ENCODE peak calls at places on chromosome 3, in four cellular contexts. One of them, this sample, is unnamed.

GRCh38 chr3:53571264-53571663 is 76.9 kb downstream of the CACNA1D start:
- DNase-seq in HL-60: no peak
- DNase-seq in GM20000: no peak
- DNase-seq in fibroblast of lung: no peak
- DNase-seq in this sample: no peak

GRCh38 chr3:48847586-48848423 is at the start of gene PRKAR2A:
- DNase-seq in HL-60: peak; percentile 82
- DNase-seq in fibroblast of lung: peak; percentile 82
- DNase-seq in GM20000: peak; percentile 96
- DNase-seq in this sample: peak; percentile 97

GRCh38 chr3:89216021-89216739 is 108.8 kb downstream of the EPHA3 start:
- DNase-seq in HL-60: no peak
- DNase-seq in fibroblast of lung: peak; percentile 36
- DNase-seq in GM20000: no peak
- DNase-seq in this sample: no peak

GRCh38 chr3:177055557-177056290 is 141.6 kb downstream of the TBL1XR1 start:
- DNase-seq in HL-60: no peak
- DNase-seq in GM20000: no peak
- DNase-seq in fibroblast of lung: no peak
- DNase-seq in this sample: no peak

GRCh38 chr3:49723631-49724551 is at the start of gene GMPPB:
- DNase-seq in HL-60: peak; percentile 96
- DNase-seq in GM20000: peak; percentile 98
- DNase-seq in fibroblast of lung: peak; percentile 96
- DNase-seq in this sample: peak; percentile 99

GRCh38 chr3:86785381-86785780 is 205.6 kb downstream of the VGLL3 start:
- DNase-seq in HL-60: no peak
- DNase-seq in fibroblast of lung: peak; percentile 48
- DNase-seq in GM20000: no peak
- DNase-seq in this sample: no peak

GRCh38 chr3:143002083-143002712 is 828 bp downstream of the U2SURP start:
- DNase-seq in fibroblast of lung: peak; percentile 20
- DNase-seq in GM20000: no peak
- DNase-seq in HL-60: peak; percentile 63
- DNase-seq in this sample: peak; percentile 47

GRCh38 chr3:118495243-118495642 is 539.4 kb downstream of the IGSF11 start:
- DNase-seq in GM20000: no peak
- DNase-seq in HL-60: no peak
- DNase-seq in fibroblast of lung: no peak
- DNase-seq in this sample: no peak

GRCh38 chr3:13513051-13513912 is 33.2 kb downstream of the HDAC11 start:
- DNase-seq in HL-60: no peak
- DNase-seq in fibroblast of lung: peak; percentile 34
- DNase-seq in GM20000: no peak
- DNase-seq in this sample: no peak

GRCh38 chr3:27127195-27127594 is 242.0 kb downstream of the NEK10 start:
- DNase-seq in fibroblast of lung: no peak
- DNase-seq in HL-60: no peak
- DNase-seq in GM20000: no peak
- DNase-seq in this sample: no peak

GRCh38 chr3:141050576-141050912 is 603 bp upstream of the SPSB4 start:
- DNase-seq in GM20000: no peak
- DNase-seq in HL-60: no peak
- DNase-seq in fibroblast of lung: no peak
- DNase-seq in this sample: no peak

GRCh38 chr3:158221426-158221825 is 111.5 kb downstream of the RSRC1 start:
- DNase-seq in fibroblast of lung: no peak
- DNase-seq in GM20000: no peak
- DNase-seq in HL-60: no peak
- DNase-seq in this sample: no peak